ENCODE peak calls at places on chromosomes 7 and 10, in four cellular contexts. One of them, this sample, is unnamed.

GRCh38 chr7:6590645-6591110 is 857 bp downstream of the INTS15 start:
- DNase-seq in iPS-NIHi11: no peak
- DNase-seq in COR-L47: peak; percentile 19
- DNase-seq in HT-29: no peak
- DNase-seq in this sample: no peak

GRCh38 chr7:55438765-55439525 is 73.8 kb downstream of the LANCL2 start:
- DNase-seq in COR-L47: peak; percentile 80
- DNase-seq in iPS-NIHi11: peak; percentile 26
- DNase-seq in HT-29: peak; percentile 88
- DNase-seq in this sample: peak; percentile 78

GRCh38 chr7:139721417-139721816 is 56.4 kb downstream of the HIPK2 start:
- DNase-seq in iPS-NIHi11: no peak
- DNase-seq in COR-L47: no peak
- DNase-seq in HT-29: no peak
- DNase-seq in this sample: no peak

GRCh38 chr7:4343272-4344000 is 338.7 kb upstream of the FOXK1 start:
- DNase-seq in iPS-NIHi11: no peak
- DNase-seq in HT-29: no peak
- DNase-seq in COR-L47: no peak
- DNase-seq in this sample: no peak

GRCh38 chr7:100962537-100962936 is 6.8 kb upstream of the MUC12 start:
- DNase-seq in COR-L47: no peak
- DNase-seq in iPS-NIHi11: no peak
- DNase-seq in HT-29: no peak
- DNase-seq in this sample: no peak

GRCh38 chr7:97298561-97298960 is 181.1 kb downstream of the SDHAF3 start:
- DNase-seq in COR-L47: no peak
- DNase-seq in iPS-NIHi11: no peak
- DNase-seq in HT-29: no peak
- DNase-seq in this sample: no peak

GRCh38 chr10:86165666-86166065 is 200.9 kb downstream of the GRID1 start:
- DNase-seq in COR-L47: no peak
- DNase-seq in HT-29: no peak
- DNase-seq in iPS-NIHi11: no peak
- DNase-seq in this sample: no peak

GRCh38 chr10:91210435-91210834 is 10.0 kb upstream of the PCGF5 start:
- DNase-seq in iPS-NIHi11: no peak
- DNase-seq in HT-29: peak; percentile 13
- DNase-seq in COR-L47: peak; percentile 92
- DNase-seq in this sample: peak; percentile 99

GRCh38 chr10:96700477-96701099 is 19.7 kb downstream of the PIK3AP1 start:
- DNase-seq in HT-29: no peak
- DNase-seq in COR-L47: no peak
- DNase-seq in iPS-NIHi11: no peak
- DNase-seq in this sample: no peak